ENCODE peak calls at places on chromosome 7, in seven cellular contexts. T is non-pigmented ciliary epithelial cell; K is NCI-H1436 treated with DMSO at 0.1 percent for 48 hours; D is stimulated activated CD8-positive, alpha-beta memory T cell treated with anti-CD3 and anti-CD28 coated beads, Interleukin-2, amount 100 ng/mL, for 48 hours; F is cardiac septum; O is amygdala; Y is NB4. P is an unnamed sample.

GRCh38 chr7:150858236-150859197 is 6.2 kb downstream of the AOC1 start:
- DNase-seq in T (no peak), F (no peak), Y (no peak), K (no peak), O (no peak), D (no peak), P (no peak)

GRCh38 chr7:28356619-28357018 is 55.7 kb upstream of the CREB5 start:
- DNase-seq in D (no peak), T (no peak), K (no peak), Y (no peak), O (no peak), F (no peak), P (no peak)

GRCh38 chr7:140230862-140231778 is 54.3 kb upstream of the KDM7A start:
- DNase-seq in O (no peak), T (no peak), K (peak; percentile 78), F (peak; percentile 79), D (peak; percentile 52), Y (no peak), P (peak; percentile 78)

GRCh38 chr7:26813426-26813825 is 51.0 kb downstream of the SKAP2 start:
- DNase-seq in Y (no peak), T (no peak), O (no peak), F (no peak), D (no peak), K (no peak), P (no peak)

GRCh38 chr7:105353752-105354328 is 34.9 kb downstream of the SRPK2 start:
- DNase-seq in K (no peak), D (no peak), T (no peak), Y (peak; percentile 93), O (no peak), F (peak; percentile 88), P (no peak)

GRCh38 chr7:94696981-94697670 is 41.2 kb upstream of the SGCE start:
- DNase-seq in O (no peak), Y (peak; percentile 51), F (no peak), D (no peak), K (no peak), T (peak; percentile 90), P (no peak)

GRCh38 chr7:6228865-6229264 is 43.6 kb downstream of the CYTH3 start:
- DNase-seq in O (no peak), D (no peak), F (no peak), Y (peak; percentile 89), K (no peak), T (no peak), P (no peak)

GRCh38 chr7:137958593-137959431 is 43.1 kb downstream of the CREB3L2 start:
- DNase-seq in D (no peak), O (no peak), T (no peak), F (no peak), K (no peak), Y (peak; percentile 70), P (no peak)

GRCh38 chr7:114830952-114831351 is 90.9 kb upstream of the MDFIC start:
- DNase-seq in F (no peak), O (no peak), K (no peak), T (no peak), Y (no peak), D (no peak), P (no peak)

GRCh38 chr7:113936982-113937381 is 18.2 kb upstream of the PPP1R3A start:
- DNase-seq in O (no peak), T (no peak), Y (no peak), D (no peak), F (no peak), K (no peak), P (no peak)

GRCh38 chr7:27689045-27689877 is 26.6 kb upstream of the HIBADH start:
- DNase-seq in D (no peak), F (no peak), T (no peak), K (no peak), O (no peak), Y (peak; percentile 88), P (no peak)

GRCh38 chr7:38330861-38331709 is 57.6 kb upstream of the TARP start:
- DNase-seq in D (no peak), K (no peak), T (no peak), F (no peak), O (no peak), Y (peak; percentile 87), P (no peak)